ENCODE peak calls at places on chromosomes 7 and 10, in six cellular contexts. T, E, Y, G, R and X are unnamed samples.
A peak's percentile ranks its signal among the peaks of the same experiment; 100 is the strongest.

GRCh38 chr7:15652776-15653290 is 33.6 kb downstream of the MEOX2 start:
- DNase-seq in T (no peak), E (no peak), Y (no peak), G (no peak), R (no peak), X (no peak)

GRCh38 chr10:110007171-110007700 is 548 bp upstream of the ADD3 start:
- DNase-seq in T (peak; percentile 14), E (no peak), Y (no peak), G (no peak), R (no peak), X (peak; percentile 32)

GRCh38 chr7:28318126-28318762 is 94.1 kb upstream of the CREB5 start:
- DNase-seq in T (no peak), E (no peak), Y (no peak), G (no peak), R (no peak), X (no peak)

GRCh38 chr7:108016841-108017775 is 14.1 kb upstream of the LAMB1 start:
- DNase-seq in T (no peak), E (peak; percentile 87), Y (peak; percentile 28), G (peak; percentile 55), R (no peak), X (peak; percentile 40)

GRCh38 chr10:3740157-3740871 is 44.7 kb downstream of the KLF6 start:
- DNase-seq in T (no peak), E (peak; percentile 38), Y (peak; percentile 51), G (peak; percentile 98), R (no peak), X (peak; percentile 80)

GRCh38 chr10:77332256-77332655 is 305.4 kb downstream of the KCNMA1 start:
- DNase-seq in T (no peak), E (no peak), Y (no peak), G (no peak), R (no peak), X (no peak)

GRCh38 chr7:82729172-82730030 is 285.8 kb upstream of the CACNA2D1 start:
- DNase-seq in T (no peak), E (peak; percentile 60), Y (peak; percentile 48), G (peak; percentile 12), R (no peak), X (peak; percentile 17)

GRCh38 chr7:30244340-30244739 is 40.1 kb upstream of the ZNRF2 start:
- DNase-seq in T (no peak), E (no peak), Y (no peak), G (no peak), R (no peak), X (no peak)

GRCh38 chr7:105164751-105165150 is 150.7 kb downstream of the KMT2E start:
- DNase-seq in T (no peak), E (no peak), Y (no peak), G (no peak), R (no peak), X (no peak)

GRCh38 chr7:41107938-41108448 is 594.9 kb downstream of the INHBA start:
- DNase-seq in T (no peak), E (no peak), Y (no peak), G (peak; percentile 3), R (no peak), X (peak; percentile 8)

GRCh38 chr10:61733358-61733940 is 70.7 kb downstream of the CABCOCO1 start:
- DNase-seq in T (no peak), E (peak; percentile 68), Y (peak; percentile 47), G (peak; percentile 33), R (no peak), X (peak; percentile 55)

GRCh38 chr10:132248455-132249231 is 59.1 kb downstream of the STK32C start:
- DNase-seq in T (peak; percentile 72), E (peak; percentile 15), Y (peak; percentile 4), G (no peak), R (no peak), X (peak; percentile 84)

GRCh38 chr10:91974960-91975359 is 51.4 kb downstream of the BTAF1 start:
- DNase-seq in T (no peak), E (no peak), Y (no peak), G (no peak), R (no peak), X (no peak)

GRCh38 chr10:101646369-101646768 is 48.6 kb downstream of the FBXW4 start:
- DNase-seq in T (no peak), E (no peak), Y (no peak), G (no peak), R (no peak), X (no peak)

GRCh38 chr10:15053061-15053460 is 9.3 kb downstream of the OLAH start:
- DNase-seq in T (no peak), E (no peak), Y (no peak), G (no peak), R (no peak), X (no peak)

GRCh38 chr10:124255556-124255955 is 162.2 kb upstream of the CHST15 start:
- DNase-seq in T (no peak), E (no peak), Y (no peak), G (no peak), R (no peak), X (no peak)

GRCh38 chr7:50302486-50303081 is 1.9 kb upstream of the IKZF1 start:
- DNase-seq in T (no peak), E (no peak), Y (no peak), G (no peak), R (no peak), X (no peak)

GRCh38 chr10:117653170-117653515 is 110.6 kb downstream of the EMX2 start:
- DNase-seq in T (no peak), E (peak; percentile 18), Y (peak; percentile 83), G (peak; percentile 8), R (no peak), X (peak; percentile 81)
- TF ChIP-seq MAX in T (no peak), E (no peak), Y (peak; percentile 77), G (no peak), R (no peak), X (peak; percentile 58)

GRCh38 chr7:132161231-132161915 is 414.9 kb downstream of the PLXNA4 start:
- DNase-seq in T (no peak), E (peak; percentile 21), Y (no peak), G (no peak), R (no peak), X (no peak)
- TF ChIP-seq MAX in T (no peak), E (no peak), Y (no peak), G (no peak), R (no peak), X (no peak)

GRCh38 chr7:140081774-140082425 is 19.1 kb upstream of the PARP12 start:
- DNase-seq in T (no peak), E (no peak), Y (no peak), G (no peak), R (no peak), X (no peak)
- TF ChIP-seq MAX in T (no peak), E (no peak), Y (no peak), G (no peak), R (no peak), X (no peak)

GRCh38 chr7:115099906-115100305 is 178.0 kb downstream of the MDFIC start:
- DNase-seq in T (no peak), E (peak; percentile 88), Y (no peak), G (peak; percentile 52), R (no peak), X (peak; percentile 23)

GRCh38 chr7:115101199-115101598 is 179.3 kb downstream of the MDFIC start:
- DNase-seq in T (no peak), E (no peak), Y (no peak), G (no peak), R (no peak), X (no peak)

GRCh38 chr7:115096262-115096661 is 174.4 kb downstream of the MDFIC start:
- DNase-seq in T (no peak), E (no peak), Y (no peak), G (no peak), R (no peak), X (no peak)

GRCh38 chr7:115094163-115094562 is 172.3 kb downstream of the MDFIC start:
- DNase-seq in T (no peak), E (no peak), Y (no peak), G (no peak), R (no peak), X (no peak)

DNA sequence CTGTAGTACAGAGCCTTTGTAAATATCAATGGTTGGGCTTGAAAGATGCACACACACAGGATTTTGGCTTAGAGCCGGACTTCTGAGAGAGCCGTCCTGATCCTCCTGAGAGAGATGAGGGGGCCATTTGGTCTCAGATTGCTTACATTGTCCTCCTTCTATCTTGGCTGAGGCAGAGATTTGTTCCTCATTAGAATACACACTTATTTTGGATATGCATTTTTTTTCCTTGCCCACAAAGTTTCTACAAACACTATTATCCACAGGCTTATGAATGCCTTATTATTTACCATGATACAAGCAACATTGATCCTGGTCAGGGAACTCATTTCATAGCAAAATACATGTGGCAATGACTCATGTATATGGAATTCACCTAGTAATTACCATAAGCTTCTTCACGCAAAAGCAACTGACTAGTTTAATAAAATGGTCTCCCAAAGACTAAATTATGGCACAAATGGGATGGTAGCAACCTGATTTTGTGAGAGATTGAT is 175.3 kb downstream of the MDFIC start:
- DNase-seq in T (no peak), E (peak; percentile 71), Y (peak; percentile 32), G (peak; percentile 15), R (no peak), X (no peak)
- TF ChIP-seq MAX in T (no peak), E (no peak), Y (no peak), G (no peak), R (no peak), X (no peak)

DNA sequence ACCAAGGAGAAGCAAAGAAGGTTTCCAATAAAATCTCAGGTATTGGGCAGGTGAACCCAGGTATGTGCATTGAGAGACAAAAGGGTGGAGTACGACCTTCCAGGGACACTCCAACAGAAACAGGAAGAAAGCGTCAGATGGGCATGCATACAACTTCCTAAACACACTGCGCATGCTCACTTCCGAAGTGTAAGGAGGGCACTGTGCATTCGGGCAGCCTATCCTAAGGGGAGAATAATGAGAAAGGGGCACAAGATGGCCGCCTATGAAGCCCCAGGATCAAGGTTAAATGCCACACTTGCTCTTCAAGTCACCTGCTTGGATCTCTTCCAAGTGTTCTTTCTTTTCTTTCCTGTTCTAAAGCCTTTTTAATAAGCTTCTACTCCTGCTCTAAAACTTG is 39.4 kb upstream of the PRSS1 start:
- DNase-seq in T (no peak), E (no peak), Y (no peak), G (no peak), R (no peak), X (no peak)
- TF ChIP-seq MAX in T (no peak), E (no peak), Y (no peak), G (no peak), R (no peak), X (no peak)

DNA sequence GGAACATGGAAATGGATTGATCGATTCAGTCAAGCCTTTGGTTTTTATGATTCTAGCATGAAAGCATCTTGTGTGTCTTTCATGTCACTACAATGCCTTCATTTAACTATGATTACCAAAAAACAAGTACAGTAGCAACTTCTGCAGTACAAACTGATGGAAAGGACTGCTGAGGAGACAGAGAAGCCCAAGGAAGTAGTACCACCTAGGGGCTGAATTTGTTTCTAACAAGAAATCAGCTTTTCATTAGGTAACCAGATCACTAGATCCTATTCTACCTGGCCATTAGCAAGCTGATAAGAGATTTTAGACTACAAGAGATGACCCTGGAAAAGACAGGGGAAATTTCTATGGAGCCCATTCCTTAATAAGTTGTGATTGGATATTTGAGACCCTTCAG is 3.2 kb upstream of the IFIT1 start:
- DNase-seq in T (no peak), E (peak; percentile 45), Y (peak; percentile 22), G (peak; percentile 35), R (no peak), X (no peak)
- TF ChIP-seq MAX in T (no peak), E (no peak), Y (no peak), G (no peak), R (no peak), X (no peak)

DNA sequence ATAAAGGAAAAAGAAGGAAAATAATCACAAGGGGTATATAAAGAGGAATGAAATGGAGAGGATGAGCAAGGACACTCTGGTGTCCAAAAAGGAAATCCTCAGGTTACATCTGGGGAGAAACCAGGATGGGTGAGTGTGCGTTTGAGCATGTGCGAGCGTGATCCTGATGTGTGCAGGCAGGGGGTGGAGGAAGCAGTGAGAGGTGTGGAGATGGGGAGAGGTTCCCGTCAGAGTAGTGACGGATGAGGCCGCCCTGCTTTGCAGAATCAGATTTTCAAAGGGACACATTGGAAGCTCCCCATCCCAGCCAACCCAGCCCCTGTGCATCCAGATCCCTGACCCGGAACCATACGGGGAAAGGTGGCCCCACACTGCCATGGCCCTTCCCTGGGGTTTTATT is 46.6 kb upstream of the PDLIM1 start:
- DNase-seq in T (no peak), E (no peak), Y (no peak), G (no peak), R (no peak), X (no peak)
- TF ChIP-seq MAX in T (no peak), E (no peak), Y (no peak), G (no peak), R (no peak), X (no peak)